ENCODE peak calls at places on chromosome 4, in four cellular contexts. One of them, this sample, is unnamed.

GRCh38 chr4:79225360-79225759 is 100.5 kb downstream of the NAA11 start:
- DNase-seq in ascending aorta: no peak
- DNase-seq in fibroblast of lung: no peak
- DNase-seq in lower lobe of right lung: no peak
- DNase-seq in this sample: no peak

GRCh38 chr4:47930971-47931804 is 16.8 kb upstream of the NFXL1 start:
- DNase-seq in ascending aorta: no peak
- DNase-seq in fibroblast of lung: peak; percentile 84
- DNase-seq in lower lobe of right lung: no peak
- DNase-seq in this sample: peak; percentile 48

GRCh38 chr4:180084561-180084960 is 2158.6 kb upstream of the TENM3 start:
- DNase-seq in ascending aorta: no peak
- DNase-seq in fibroblast of lung: peak; percentile 63
- DNase-seq in lower lobe of right lung: no peak
- DNase-seq in this sample: no peak

GRCh38 chr4:126957555-126958440 is 675.0 kb upstream of the INTU start:
- DNase-seq in ascending aorta: no peak
- DNase-seq in fibroblast of lung: peak; percentile 39
- DNase-seq in lower lobe of right lung: no peak
- DNase-seq in this sample: no peak

GRCh38 chr4:181528570-181529184 is 714.5 kb upstream of the TENM3 start:
- DNase-seq in ascending aorta: no peak
- DNase-seq in fibroblast of lung: peak; percentile 63
- DNase-seq in lower lobe of right lung: peak; percentile 61
- DNase-seq in this sample: peak; percentile 88

GRCh38 chr4:143089847-143090246 is 94.9 kb upstream of the USP38 start:
- DNase-seq in ascending aorta: no peak
- DNase-seq in fibroblast of lung: no peak
- DNase-seq in lower lobe of right lung: no peak
- DNase-seq in this sample: no peak

GRCh38 chr4:152707632-152708031 is 27.8 kb upstream of the TMEM154 start:
- DNase-seq in ascending aorta: no peak
- DNase-seq in fibroblast of lung: no peak
- DNase-seq in lower lobe of right lung: no peak
- DNase-seq in this sample: no peak

GRCh38 chr4:151851354-151851753 is 90.5 kb upstream of the GATB start:
- DNase-seq in ascending aorta: no peak
- DNase-seq in fibroblast of lung: no peak
- DNase-seq in lower lobe of right lung: no peak
- DNase-seq in this sample: no peak

GRCh38 chr4:122978109-122978508 is 55.7 kb upstream of the NUDT6 start:
- DNase-seq in ascending aorta: no peak
- DNase-seq in fibroblast of lung: no peak
- DNase-seq in lower lobe of right lung: no peak
- DNase-seq in this sample: no peak

GRCh38 chr4:87975466-87975865 is at the start of gene SPP1:
- DNase-seq in ascending aorta: no peak
- DNase-seq in fibroblast of lung: peak; percentile 68
- DNase-seq in lower lobe of right lung: no peak
- DNase-seq in this sample: peak; percentile 13

GRCh38 chr4:39526810-39527295 is 386 bp downstream of the UGDH start:
- DNase-seq in ascending aorta: no peak
- DNase-seq in fibroblast of lung: peak; percentile 24
- DNase-seq in lower lobe of right lung: no peak
- DNase-seq in this sample: no peak

GRCh38 chr4:127604949-127605709 is 27.6 kb upstream of the INTU start:
- DNase-seq in ascending aorta: no peak
- DNase-seq in fibroblast of lung: peak; percentile 22
- DNase-seq in lower lobe of right lung: no peak
- DNase-seq in this sample: peak; percentile 49

GRCh38 chr4:140069068-140069467 is 84.9 kb downstream of the MAML3 start:
- DNase-seq in ascending aorta: no peak
- DNase-seq in fibroblast of lung: peak; percentile 60
- DNase-seq in lower lobe of right lung: no peak
- DNase-seq in this sample: no peak

GRCh38 chr4:147777456-147778091 is 45.7 kb downstream of the ARHGAP10 start:
- DNase-seq in ascending aorta: no peak
- DNase-seq in fibroblast of lung: peak; percentile 34
- DNase-seq in lower lobe of right lung: no peak
- DNase-seq in this sample: no peak

GRCh38 chr4:102687982-102688433 is 72.8 kb downstream of the MANBA start:
- DNase-seq in ascending aorta: no peak
- DNase-seq in fibroblast of lung: no peak
- DNase-seq in lower lobe of right lung: no peak
- DNase-seq in this sample: no peak

GRCh38 chr4:80361329-80361900 is 25.9 kb downstream of the CFAP299 start:
- DNase-seq in ascending aorta: no peak
- DNase-seq in fibroblast of lung: peak; percentile 14
- DNase-seq in lower lobe of right lung: no peak
- DNase-seq in this sample: peak; percentile 9

GRCh38 chr4:150960079-150960478 is 55.0 kb downstream of the LRBA start:
- DNase-seq in ascending aorta: no peak
- DNase-seq in fibroblast of lung: peak; percentile 38
- DNase-seq in lower lobe of right lung: no peak
- DNase-seq in this sample: peak; percentile 19

GRCh38 chr4:15457401-15458201 is 12.1 kb upstream of the CC2D2A start:
- DNase-seq in ascending aorta: no peak
- DNase-seq in fibroblast of lung: peak; percentile 69
- DNase-seq in lower lobe of right lung: no peak
- DNase-seq in this sample: peak; percentile 70

GRCh38 chr4:56655209-56655626 is 25.9 kb downstream of the HOPX start:
- DNase-seq in ascending aorta: no peak
- DNase-seq in fibroblast of lung: peak; percentile 40
- DNase-seq in lower lobe of right lung: no peak
- DNase-seq in this sample: peak; percentile 29

GRCh38 chr4:184409911-184410692 is 64.2 kb downstream of the IRF2 start:
- DNase-seq in ascending aorta: no peak
- DNase-seq in fibroblast of lung: no peak
- DNase-seq in lower lobe of right lung: no peak
- DNase-seq in this sample: no peak

GRCh38 chr4:113682730-113683129 is 78.8 kb downstream of the CAMK2D start:
- DNase-seq in ascending aorta: no peak
- DNase-seq in fibroblast of lung: peak; percentile 77
- DNase-seq in lower lobe of right lung: no peak
- DNase-seq in this sample: no peak

GRCh38 chr4:183541081-183542045 is 36.5 kb downstream of the ING2 start:
- DNase-seq in ascending aorta: no peak
- DNase-seq in fibroblast of lung: peak; percentile 9
- DNase-seq in lower lobe of right lung: no peak
- DNase-seq in this sample: peak; percentile 14

GRCh38 chr4:4578981-4579380 is 37.1 kb upstream of the STX18 start:
- DNase-seq in ascending aorta: no peak
- DNase-seq in fibroblast of lung: no peak
- DNase-seq in lower lobe of right lung: no peak
- DNase-seq in this sample: no peak

GRCh38 chr4:185108185-185108584 is 34.9 kb upstream of the SLC25A4 start:
- DNase-seq in ascending aorta: no peak
- DNase-seq in fibroblast of lung: no peak
- DNase-seq in lower lobe of right lung: no peak
- DNase-seq in this sample: no peak

GRCh38 chr4:183012862-183013855 is 85.9 kb upstream of the WWC2 start:
- DNase-seq in ascending aorta: no peak
- DNase-seq in fibroblast of lung: no peak
- DNase-seq in lower lobe of right lung: no peak
- DNase-seq in this sample: no peak

GRCh38 chr4:152369203-152369902 is 166.5 kb downstream of the FBXW7 start:
- DNase-seq in ascending aorta: no peak
- DNase-seq in fibroblast of lung: no peak
- DNase-seq in lower lobe of right lung: no peak
- DNase-seq in this sample: no peak

GRCh38 chr4:128364565-128364964 is 77.0 kb upstream of the PGRMC2 start:
- DNase-seq in ascending aorta: no peak
- DNase-seq in fibroblast of lung: peak; percentile 44
- DNase-seq in lower lobe of right lung: no peak
- DNase-seq in this sample: no peak

GRCh38 chr4:37567781-37568180 is 118.4 kb downstream of the RELL1 start:
- DNase-seq in ascending aorta: no peak
- DNase-seq in fibroblast of lung: no peak
- DNase-seq in lower lobe of right lung: no peak
- DNase-seq in this sample: no peak

GRCh38 chr4:139331185-139331584 is 28.9 kb upstream of the NDUFC1 start:
- DNase-seq in ascending aorta: no peak
- DNase-seq in fibroblast of lung: peak; percentile 52
- DNase-seq in lower lobe of right lung: no peak
- DNase-seq in this sample: no peak

GRCh38 chr4:13347517-13348125 is 136.5 kb downstream of the RAB28 start:
- DNase-seq in ascending aorta: no peak
- DNase-seq in fibroblast of lung: peak; percentile 68
- DNase-seq in lower lobe of right lung: no peak
- DNase-seq in this sample: no peak

DNA sequence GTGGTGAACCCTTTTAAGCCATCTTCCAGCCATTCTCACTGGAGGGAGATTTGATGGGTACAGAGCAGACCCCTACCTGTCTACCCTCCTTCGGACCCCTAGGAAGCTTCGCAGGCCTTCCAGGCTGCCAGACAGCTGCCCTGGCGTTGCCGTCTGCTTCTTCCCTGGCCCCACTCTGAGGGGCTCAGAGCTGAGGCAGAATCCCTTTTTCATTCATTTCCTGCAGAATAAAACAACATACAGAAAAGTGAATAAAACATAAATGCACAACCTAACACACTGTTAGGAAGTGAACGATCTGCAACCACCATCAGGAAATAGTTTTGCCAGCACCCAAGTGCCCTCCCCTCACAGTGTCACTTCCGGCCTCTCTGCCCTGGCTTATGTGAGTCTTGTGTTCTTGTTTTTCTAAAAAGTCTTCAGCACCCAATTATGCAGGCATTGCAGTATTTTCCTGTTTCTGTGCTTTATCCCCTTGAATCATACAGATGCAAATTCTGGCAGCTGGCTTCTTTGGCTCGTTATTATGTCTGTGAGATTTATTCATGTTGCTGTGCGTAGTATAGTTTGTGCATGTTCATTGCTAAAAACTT is 5.6 kb upstream of the ADD1 start:
- DNase-seq in ascending aorta: no peak
- DNase-seq in fibroblast of lung: peak; percentile 37
- DNase-seq in lower lobe of right lung: peak; percentile 70
- DNase-seq in this sample: peak; percentile 11
- H3K4me3 ChIP-seq in ascending aorta: peak overlapping the region; percentile 51
- H3K4me3 ChIP-seq in fibroblast of lung: no peak overlapping the region
- H3K4me3 ChIP-seq in lower lobe of right lung: peak overlapping the region; percentile 31
- H3K4me3 ChIP-seq in this sample: no peak overlapping the region

GRCh38 chr4:124696182-124696581 is 16.4 kb downstream of the ANKRD50 start:
- DNase-seq in ascending aorta: no peak
- DNase-seq in fibroblast of lung: no peak
- DNase-seq in lower lobe of right lung: no peak
- DNase-seq in this sample: no peak

GRCh38 chr4:124697441-124697840 is 15.1 kb downstream of the ANKRD50 start:
- DNase-seq in ascending aorta: no peak
- DNase-seq in fibroblast of lung: no peak
- DNase-seq in lower lobe of right lung: no peak
- DNase-seq in this sample: no peak

GRCh38 chr4:124691801-124692200 is 20.7 kb downstream of the ANKRD50 start:
- DNase-seq in ascending aorta: no peak
- DNase-seq in fibroblast of lung: no peak
- DNase-seq in lower lobe of right lung: no peak
- DNase-seq in this sample: no peak

GRCh38 chr4:124694961-124695598 is 17.5 kb downstream of the ANKRD50 start:
- DNase-seq in ascending aorta: no peak
- DNase-seq in fibroblast of lung: no peak
- DNase-seq in lower lobe of right lung: no peak
- DNase-seq in this sample: no peak

GRCh38 chr4:124694306-124694705 is 18.2 kb downstream of the ANKRD50 start:
- DNase-seq in ascending aorta: no peak
- DNase-seq in fibroblast of lung: no peak
- DNase-seq in lower lobe of right lung: no peak
- DNase-seq in this sample: no peak
- H3K27me3 ChIP-seq in ascending aorta: no peaks in the 10 kb centered on the region
- H3K27me3 ChIP-seq in fibroblast of lung: no peaks in the 10 kb centered on the region
- H3K27me3 ChIP-seq in lower lobe of right lung: no peaks in the 10 kb centered on the region
- H3K27me3 ChIP-seq in this sample: no peaks in the 10 kb centered on the region

GRCh38 chr4:83109480-83110221 is 4.9 kb downstream of the PLAC8 start:
- DNase-seq in ascending aorta: no peak
- DNase-seq in fibroblast of lung: peak; percentile 34
- DNase-seq in lower lobe of right lung: peak; percentile 66
- DNase-seq in this sample: peak; percentile 71
- H3K4me3 ChIP-seq in ascending aorta: peak overlapping the region; percentile 79
- H3K4me3 ChIP-seq in fibroblast of lung: peak overlapping the region; percentile 40
- H3K4me3 ChIP-seq in lower lobe of right lung: peak overlapping the region; percentile 65
- H3K4me3 ChIP-seq in this sample: peak overlapping the region; percentile 50

GRCh38 chr4:25081866-25082471 is 51.2 kb upstream of the LGI2 start:
- DNase-seq in ascending aorta: no peak
- DNase-seq in fibroblast of lung: peak; percentile 15
- DNase-seq in lower lobe of right lung: no peak
- DNase-seq in this sample: no peak
- H3K27me3 ChIP-seq in ascending aorta: no peaks in the 10 kb centered on the region
- H3K27me3 ChIP-seq in fibroblast of lung: peaks cover 5% of the 10 kb centered on the region
- H3K27me3 ChIP-seq in lower lobe of right lung: no peaks in the 10 kb centered on the region
- H3K27me3 ChIP-seq in this sample: no peaks in the 10 kb centered on the region

This sample was measured in hepatocyte.